ENCODE peak calls at places on chromosomes 6 and 20, in nine cellular contexts. I is astrocyte, T is BJ, Z is body of pancreas, Q is epithelial cell of esophagus, F is psoas muscle, J is left ventricle myocardium inferior, C is heart right ventricle, P is hepatocyte. B is an unnamed sample.

GRCh38 chr6:25173951-25174474 is 105.2 kb upstream of the CARMIL1 start:
- DNase-seq in I (peak; percentile 98), T (peak; percentile 93), Z (peak; percentile 26), Q (peak; percentile 92), F (no peak), J (no peak), C (no peak), P (peak; percentile 68), B (peak; percentile 98)

GRCh38 chr6:84774174-84775158 is 10.1 kb upstream of the TBX18 start:
- DNase-seq in I (no peak), T (no peak), Z (peak; percentile 45), Q (peak; percentile 62), F (peak; percentile 45), J (peak; percentile 58), C (peak; percentile 58), P (peak; percentile 76), B (peak; percentile 51)

GRCh38 chr20:3846378-3846739 is 275 bp upstream of the MAVS start:
- DNase-seq in I (no peak), T (no peak), Z (no peak), Q (no peak), F (no peak), J (no peak), C (no peak), P (no peak), B (no peak)

GRCh38 chr6:157841211-157841840 is 18.3 kb downstream of the SNX9 start:
- DNase-seq in I (no peak), T (no peak), Z (peak; percentile 46), Q (peak; percentile 90), F (no peak), J (no peak), C (no peak), P (peak; percentile 54), B (no peak)

GRCh38 chr20:63703471-63703975 is 4.3 kb downstream of the ARFRP1 start:
- DNase-seq in I (no peak), T (no peak), Z (peak; percentile 1), Q (no peak), F (no peak), J (no peak), C (no peak), P (no peak), B (no peak)

GRCh38 chr20:18543932-18544331 is 23.3 kb upstream of the SMIM26 start:
- DNase-seq in I (no peak), T (no peak), Z (peak; percentile 97), Q (no peak), F (no peak), J (peak; percentile 20), C (peak; percentile 18), P (no peak), B (no peak)

GRCh38 chr20:55160022-55160421 is 684.6 kb downstream of the DOK5 start:
- DNase-seq in I (peak; percentile 66), T (peak; percentile 13), Z (no peak), Q (no peak), F (no peak), J (no peak), C (no peak), P (peak; percentile 10), B (peak; percentile 80)

GRCh38 chr6:100203391-100203790 is 209.4 kb upstream of the MCHR2 start:
- DNase-seq in I (peak; percentile 94), T (peak; percentile 97), Z (no peak), Q (peak; percentile 90), F (no peak), J (no peak), C (no peak), P (peak; percentile 28), B (peak; percentile 98)

GRCh38 chr20:46237221-46237620 is 71.1 kb downstream of the CDH22 start:
- DNase-seq in I (no peak), T (no peak), Z (no peak), Q (no peak), F (no peak), J (no peak), C (no peak), P (no peak), B (no peak)

GRCh38 chr20:37940161-37940560 is 37.2 kb downstream of the VSTM2L start:
- DNase-seq in I (no peak), T (no peak), Z (no peak), Q (no peak), F (no peak), J (no peak), C (no peak), P (no peak), B (no peak)

GRCh38 chr6:118980063-118980462 is 45.1 kb upstream of the MCM9 start:
- DNase-seq in I (no peak), T (no peak), Z (peak; percentile 16), Q (peak; percentile 61), F (peak; percentile 54), J (no peak), C (no peak), P (peak; percentile 59), B (peak; percentile 62)

GRCh38 chr6:170089937-170090335 is 200.9 kb downstream of the DLL1 start:
- DNase-seq in I (no peak), T (no peak), Z (peak; percentile 1), Q (no peak), F (no peak), J (no peak), C (no peak), P (no peak), B (peak; percentile 45)

GRCh38 chr6:107600936-107601335 is 111.0 kb downstream of the SOBP start:
- DNase-seq in I (peak; percentile 83), T (no peak), Z (peak; percentile 34), Q (peak; percentile 68), F (peak; percentile 29), J (no peak), C (no peak), P (peak; percentile 57), B (peak; percentile 12)

GRCh38 chr6:39882567-39882953 is 51.7 kb downstream of the MOCS1 start:
- DNase-seq in I (peak; percentile 100), T (peak; percentile 87), Z (peak; percentile 60), Q (no peak), F (peak; percentile 48), J (peak; percentile 51), C (no peak), P (peak; percentile 33), B (peak; percentile 91)

GRCh38 chr20:16785221-16785620 is 37.1 kb downstream of the OTOR start:
- DNase-seq in I (peak; percentile 7), T (no peak), Z (no peak), Q (no peak), F (no peak), J (no peak), C (no peak), P (no peak), B (no peak)

GRCh38 chr6:46490425-46491200 is 636 bp downstream of the RCAN2 start:
- DNase-seq in I (no peak), T (no peak), Z (peak; percentile 27), Q (no peak), F (peak; percentile 22), J (peak; percentile 44), C (peak; percentile 44), P (peak; percentile 37), B (no peak)

GRCh38 chr6:5379647-5380242 is 118.4 kb downstream of the FARS2 start:
- DNase-seq in I (no peak), T (no peak), Z (no peak), Q (peak; percentile 62), F (no peak), J (no peak), C (no peak), P (peak; percentile 38), B (peak; percentile 55)

GRCh38 chr6:116102856-116103255 is 2.2 kb downstream of the NT5DC1 start:
- DNase-seq in I (no peak), T (no peak), Z (no peak), Q (no peak), F (no peak), J (no peak), C (no peak), P (no peak), B (no peak)

GRCh38 chr20:48782901-48783308 is 44.9 kb downstream of the PREX1 start:
- DNase-seq in I (no peak), T (no peak), Z (no peak), Q (no peak), F (no peak), J (no peak), C (no peak), P (no peak), B (no peak)
- H3K4me3 ChIP-seq in I (no peak overlapping the region), T (no peak overlapping the region), Z (no peak overlapping the region), Q (no peak overlapping the region), F (no peak overlapping the region), J (no peak overlapping the region), C (no peak overlapping the region), P (no peak overlapping the region), B (no peak overlapping the region)

DNA sequence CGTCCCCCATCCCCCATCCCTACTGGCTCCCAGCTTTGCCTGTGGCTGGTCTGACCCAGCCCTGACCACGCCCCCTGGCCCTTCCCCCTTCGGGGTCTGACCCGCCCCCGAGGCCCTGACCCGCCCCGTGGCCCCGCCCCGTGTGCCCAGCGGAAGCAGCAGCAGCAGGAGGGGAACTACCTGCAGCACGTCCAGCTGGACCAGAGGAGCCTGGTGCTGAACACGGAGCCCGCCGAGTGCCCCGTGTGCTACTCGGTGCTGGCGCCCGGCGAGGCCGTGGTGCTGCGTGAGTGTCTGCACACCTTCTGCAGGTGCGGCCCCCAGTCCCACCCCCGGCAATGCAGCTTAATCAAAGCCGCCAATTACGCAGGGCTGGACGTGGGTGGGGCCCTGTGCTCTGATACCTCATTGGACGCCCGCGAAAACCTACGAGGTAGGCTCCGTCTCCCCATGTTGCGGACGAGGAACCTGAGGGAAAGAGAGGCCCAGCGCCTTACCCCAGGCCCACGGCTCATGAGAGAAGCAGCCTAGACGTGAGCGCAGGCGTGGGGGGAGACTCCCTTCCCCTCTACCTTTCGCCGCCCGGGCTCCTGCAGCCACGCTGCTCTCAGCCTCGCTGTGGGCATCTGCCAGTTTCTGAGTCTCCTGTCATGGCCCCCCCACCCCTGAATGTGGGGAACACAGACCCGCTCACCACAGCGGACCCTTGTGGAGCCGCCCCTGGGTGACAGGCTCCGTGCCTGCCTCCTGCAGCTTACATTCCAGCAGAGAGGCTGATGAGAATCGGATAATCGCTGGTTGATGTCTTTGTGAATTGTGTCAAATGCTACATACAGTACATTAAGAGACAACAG is 12.8 kb downstream of the RBCK1 start:
- DNase-seq in I (no peak), T (no peak), Z (no peak), Q (no peak), F (no peak), J (no peak), C (no peak), P (no peak), B (no peak)
- H3K4me3 ChIP-seq in I (no peak overlapping the region), T (no peak overlapping the region), Z (no peak overlapping the region), Q (no peak overlapping the region), F (no peak overlapping the region), J (no peak overlapping the region), C (no peak overlapping the region), P (no peak overlapping the region), B (no peak overlapping the region)

GRCh38 chr20:23282111-23282510 is 68.5 kb upstream of the NXT1 start:
- DNase-seq in I (no peak), T (no peak), Z (no peak), Q (no peak), F (no peak), J (no peak), C (no peak), P (no peak), B (no peak)
- H3K4me3 ChIP-seq in I (no peak overlapping the region), T (no peak overlapping the region), Z (no peak overlapping the region), Q (no peak overlapping the region), F (no peak overlapping the region), J (no peak overlapping the region), C (no peak overlapping the region), P (no peak overlapping the region), B (no peak overlapping the region)

DNA sequence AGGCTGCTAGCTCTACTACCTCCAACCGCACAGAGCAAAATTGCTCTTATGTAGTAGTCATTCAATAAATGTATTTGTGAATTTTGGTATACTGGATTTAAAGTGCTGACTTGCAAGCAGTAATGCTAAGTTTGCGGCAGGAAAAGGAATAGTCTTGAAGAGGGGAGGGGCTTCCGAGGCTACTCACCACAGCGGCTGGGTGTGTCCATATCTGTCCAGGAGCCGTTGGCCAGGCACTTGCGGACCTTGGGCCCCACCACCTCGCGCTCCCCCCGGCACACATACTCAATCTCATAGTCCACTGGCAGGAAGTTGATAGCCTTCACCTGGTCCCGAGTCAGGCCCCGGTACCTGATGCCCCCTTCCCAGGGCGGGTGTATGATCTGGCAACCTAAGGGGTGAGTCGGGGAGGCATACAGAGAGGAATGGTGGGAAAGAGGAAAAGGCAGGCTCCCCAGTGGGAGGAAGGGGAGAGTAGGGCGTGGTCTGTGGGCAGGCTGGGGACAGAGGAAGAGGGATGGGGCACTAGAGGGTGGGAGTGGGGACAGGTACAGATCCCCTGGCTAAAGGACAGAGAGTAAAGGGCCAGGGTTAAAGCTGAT is 1.7 kb downstream of the GABBR1 start:
- DNase-seq in I (peak; percentile 12), T (no peak), Z (no peak), Q (peak; percentile 20), F (no peak), J (no peak), C (no peak), P (peak; percentile 38), B (no peak)
- H3K4me3 ChIP-seq in I (peak overlapping the region; percentile 79), T (no peak overlapping the region), Z (no peak overlapping the region), Q (no peak overlapping the region), F (peak overlapping the region; percentile 72), J (peak overlapping the region; percentile 82), C (peak overlapping the region; percentile 87), P (no peak overlapping the region), B (peak overlapping the region; percentile 60)

B was measured in fibroblast of mammary gland.